ENCODE peak calls at places on chromosomes 13 and 19, in five cellular contexts. W, G, E, Q and U are unnamed samples.

GRCh38 chr13:19674898-19675297 is 41.4 kb downstream of the MPHOSPH8 start:
- DNase-seq in E (no peak), W (no peak), G (no peak), Q (no peak), U (no peak)

GRCh38 chr13:39931505-39931904 is 276.0 kb downstream of the COG6 start:
- DNase-seq in Q (no peak), G (no peak), E (no peak), W (no peak), U (no peak)

GRCh38 chr19:47097396-47098217 is 16.0 kb downstream of the ZC3H4 start:
- DNase-seq in E (no peak), G (no peak), Q (no peak), W (no peak), U (no peak)

GRCh38 chr19:9819590-9819898 is 665 bp upstream of the FBXL12 start:
- DNase-seq in W (no peak), E (no peak), Q (no peak), G (no peak), U (no peak)

GRCh38 chr13:39490136-39490535 is 112.9 kb downstream of the LHFPL6 start:
- DNase-seq in Q (no peak), G (no peak), W (no peak), E (no peak), U (no peak)

GRCh38 chr19:46885411-46885810 is 24.6 kb downstream of the ARHGAP35 start:
- DNase-seq in W (no peak), E (no peak), G (no peak), Q (no peak), U (no peak)

GRCh38 chr13:59409651-59410200 is 754.0 kb downstream of the DIAPH3 start:
- DNase-seq in G (no peak), Q (no peak), E (no peak), W (no peak), U (no peak)

GRCh38 chr13:92122454-92122853 is 724.0 kb downstream of the GPC5 start:
- DNase-seq in W (no peak), E (no peak), G (no peak), Q (no peak), U (no peak)

GRCh38 chr13:42280537-42280936 is 8.6 kb downstream of the AKAP11 start:
- DNase-seq in Q (no peak), G (no peak), E (no peak), W (no peak), U (no peak)

GRCh38 chr13:24104723-24105122 is 55.8 kb upstream of the SPATA13 start:
- DNase-seq in Q (no peak), G (no peak), E (no peak), W (no peak), U (no peak)

GRCh38 chr19:35000647-35001501 is 751 bp downstream of the GRAMD1A start:
- DNase-seq in W (no peak), E (peak), Q (peak), G (no peak), U (peak)

GRCh38 chr13:57633950-57634828 is 2.6 kb downstream of the PCDH17 start:
- DNase-seq in G (no peak), W (no peak), E (no peak), Q (no peak), U (no peak)

GRCh38 chr13:94345374-94346195 is 133.9 kb downstream of the DCT start:
- DNase-seq in Q (peak), G (peak), W (no peak), E (no peak), U (peak)

GRCh38 chr19:13301627-13302334 is 151.6 kb downstream of the IER2 start:
- DNase-seq in E (no peak), Q (no peak), G (no peak), W (no peak), U (no peak)

GRCh38 chr13:108987488-108987887 is 358.1 kb downstream of the MYO16 start:
- DNase-seq in E (no peak), W (no peak), Q (no peak), G (peak), U (no peak)

GRCh38 chr19:40831502-40832430 is 18.5 kb downstream of the CYP2A6 start:
- DNase-seq in E (peak), Q (no peak), W (no peak), G (peak), U (peak)

GRCh38 chr13:41004875-41005693 is 14.0 kb downstream of the ELF1 start:
- DNase-seq in G (no peak), E (no peak), W (peak), Q (peak), U (no peak)

GRCh38 chr13:111604087-111604486 is 283.6 kb downstream of the TEX29 start:
- DNase-seq in W (no peak), G (no peak), Q (no peak), E (no peak), U (no peak)

GRCh38 chr19:3108775-3109174 is 14.6 kb downstream of the GNA11 start:
- DNase-seq in Q (peak), G (no peak), W (peak), E (peak), U (peak)

GRCh38 chr13:25963681-25964080 is 88.1 kb downstream of the SHISA2 start:
- DNase-seq in W (no peak), E (peak), G (no peak), Q (no peak), U (no peak)

GRCh38 chr19:4206818-4207484 is 22.4 kb upstream of the EBI3 start:
- DNase-seq in Q (peak), E (no peak), W (no peak), G (no peak), U (peak)

GRCh38 chr13:33231339-33231738 is 54.2 kb downstream of the STARD13 start:
- DNase-seq in W (no peak), G (no peak), Q (no peak), E (no peak), U (no peak)

GRCh38 chr13:32264407-32264806 is 50.8 kb downstream of the ZAR1L start:
- DNase-seq in W (no peak), G (no peak), E (peak), Q (no peak), U (peak)

GRCh38 chr13:35343417-35343816 is 133.1 kb downstream of the MAB21L1 start:
- DNase-seq in G (no peak), E (no peak), W (no peak), Q (no peak), U (no peak)

GRCh38 chr19:45769821-45770191 is 754 bp upstream of the SIX5 start:
- DNase-seq in Q (peak), W (no peak), E (peak), G (no peak), U (no peak)

GRCh38 chr13:69474286-69474685 is 633.3 kb upstream of the ATXN8OS start:
- DNase-seq in E (no peak), W (no peak), Q (no peak), G (no peak), U (no peak)

GRCh38 chr19:2552859-2553258 is 76.9 kb downstream of the GADD45B start:
- DNase-seq in Q (peak), E (no peak), G (no peak), W (peak), U (no peak)

GRCh38 chr19:50268046-50268445 is 61.1 kb downstream of the KCNC3 start:
- DNase-seq in G (no peak), E (no peak), W (no peak), Q (no peak), U (no peak)

GRCh38 chr13:42330991-42331390 is 59.0 kb downstream of the AKAP11 start:
- DNase-seq in W (no peak), G (no peak), E (no peak), Q (no peak), U (no peak)

GRCh38 chr13:27406178-27406939 is 18.1 kb upstream of the GTF3A start:
- DNase-seq in Q (peak), E (peak), W (no peak), G (no peak), U (peak)

GRCh38 chr13:97366172-97366688 is 67.7 kb upstream of the RAP2A start:
- DNase-seq in G (no peak), Q (no peak), E (no peak), W (no peak), U (no peak)
- TF ChIP-seq CTCF in G (no peak), Q (no peak), E (peak), W (peak), U (no peak)

GRCh38 chr19:58024661-58025060 is 9.2 kb upstream of the ZSCAN1 start:
- DNase-seq in Q (no peak), W (no peak), G (no peak), E (no peak), U (no peak)

GRCh38 chr19:58020985-58021384 is 12.8 kb upstream of the ZSCAN1 start:
- DNase-seq in G (no peak), W (no peak), E (no peak), Q (no peak), U (no peak)

GRCh38 chr19:58020129-58020528 is 13.7 kb upstream of the ZSCAN1 start:
- DNase-seq in W (no peak), Q (no peak), E (no peak), G (no peak), U (no peak)

GRCh38 chr19:58022283-58022660 is 11.6 kb upstream of the ZSCAN1 start:
- DNase-seq in Q (no peak), G (no peak), W (no peak), E (no peak), U (no peak)

DNA sequence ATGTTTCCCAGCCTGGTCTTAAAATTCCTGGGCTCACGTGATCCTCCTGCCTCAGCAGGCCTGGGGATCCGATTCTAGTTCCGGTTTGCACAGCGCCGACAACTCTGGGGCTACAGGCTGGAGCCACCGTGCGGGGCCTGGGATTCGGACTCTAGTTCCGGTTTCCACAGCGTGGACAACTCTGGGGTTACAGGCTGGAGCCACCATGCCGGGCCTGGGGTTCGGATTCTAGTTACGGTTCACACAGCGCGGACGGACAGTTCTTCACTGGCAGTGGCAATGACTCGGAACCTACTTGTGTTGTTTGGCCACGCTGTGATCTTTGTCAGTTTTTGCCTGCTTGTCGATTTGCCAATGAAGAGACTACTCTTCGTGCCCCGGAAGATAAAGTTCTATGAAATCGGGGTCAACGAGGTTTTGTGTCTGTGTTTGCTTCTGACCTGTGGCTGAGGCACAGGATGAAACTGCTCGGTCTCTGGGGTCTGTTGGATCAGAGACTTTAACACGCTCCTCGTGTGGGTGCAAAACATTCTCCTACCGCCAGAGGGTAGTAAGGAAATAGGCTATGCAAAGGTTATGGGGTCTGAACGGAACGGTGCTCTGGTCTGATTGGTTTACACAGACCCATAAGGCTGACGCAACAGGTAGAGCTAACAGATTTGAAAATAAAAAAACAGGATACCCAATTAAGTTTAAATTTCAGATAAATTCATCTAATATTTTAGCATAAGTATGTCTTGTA is 12.1 kb upstream of the ZSCAN1 start:
- DNase-seq in W (no peak), E (peak), Q (peak), G (no peak), U (no peak)
- TF ChIP-seq CTCF in W (peak), E (peak), Q (peak), G (peak), U (peak)

GRCh38 chr19:33444993-33445751 is 71.7 kb downstream of the CEBPG start:
- DNase-seq in E (no peak), W (no peak), Q (no peak), G (no peak), U (no peak)
- TF ChIP-seq CTCF in E (no peak), W (no peak), Q (no peak), G (no peak), U (no peak)

DNA sequence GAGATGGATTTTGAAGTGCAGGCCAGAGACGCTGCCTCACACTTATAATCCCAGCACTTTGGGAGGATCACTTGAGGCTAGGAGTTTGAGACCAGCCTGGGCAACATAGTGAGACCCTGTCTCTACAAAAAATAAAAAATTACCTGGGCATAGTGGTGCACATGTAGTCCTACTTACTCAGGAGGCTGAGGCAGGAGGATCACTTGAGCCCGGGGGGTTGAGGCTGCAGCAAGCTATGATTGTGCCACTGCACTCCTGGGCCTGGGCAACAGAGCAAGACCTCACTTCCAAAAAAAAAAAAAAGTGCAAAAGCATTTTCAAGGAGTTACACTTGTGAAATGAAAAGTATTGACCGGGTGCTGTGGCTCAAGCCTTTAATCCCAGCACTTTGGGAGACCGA is 27.6 kb upstream of the FBXO17 start:
- DNase-seq in E (no peak), Q (no peak), G (no peak), W (no peak), U (no peak)
- TF ChIP-seq CTCF in E (no peak), Q (no peak), G (no peak), W (no peak), U (no peak)

GRCh38 chr13:83378901-83379300 is 503.4 kb downstream of the SLITRK1 start:
- DNase-seq in E (no peak), Q (no peak), W (no peak), G (no peak), U (no peak)
- TF ChIP-seq CTCF in E (no peak), Q (no peak), W (no peak), G (no peak), U (no peak)

GRCh38 chr19:23286477-23286876 is 36.3 kb upstream of the ZNF724 start:
- DNase-seq in W (no peak), Q (peak), E (no peak), G (no peak), U (no peak)
- TF ChIP-seq CTCF in W (peak), Q (peak), E (peak), G (peak), U (peak)